ENCODE peak calls at places on chromosomes 2 and 18, in six cellular contexts. S is tibial nerve, X is WERI-Rb-1, R is body of pancreas, H is A673, M is cardiac muscle cell. B is an unnamed sample. For H3K9me3, the result is how much of the 10 kb centered on the place peaks cover.

GRCh38 chr18:64720781-64721464 is 572.0 kb upstream of the LINC00305 start:
- DNase-seq in S (no peak), X (no peak), R (peak), H (no peak), M (no peak), B (no peak)

GRCh38 chr2:66790651-66791181 is 355.8 kb downstream of the MEIS1 start:
- DNase-seq in S (no peak), X (no peak), R (no peak), H (no peak), M (peak), B (no peak)

GRCh38 chr18:11512096-11513030 is 97.0 kb upstream of the SLC35G4 start:
- DNase-seq in S (no peak), X (no peak), R (no peak), H (no peak), M (peak), B (no peak)

GRCh38 chr2:18651842-18652774 is 62.7 kb upstream of the NT5C1B start:
- DNase-seq in S (no peak), X (no peak), R (no peak), H (no peak), M (peak), B (no peak)

GRCh38 chr2:213420829-213421385 is 136.6 kb downstream of the SPAG16 start:
- DNase-seq in S (no peak), X (no peak), R (no peak), H (no peak), M (no peak), B (no peak)

GRCh38 chr2:207230261-207231105 is 64.7 kb upstream of the KLF7 start:
- DNase-seq in S (no peak), X (peak), R (no peak), H (peak), M (peak), B (no peak)

GRCh38 chr2:121804340-121804739 is 48.9 kb downstream of the TSN start:
- DNase-seq in S (no peak), X (no peak), R (no peak), H (peak), M (peak), B (no peak)

GRCh38 chr2:215425021-215425782 is 10.7 kb downstream of the FN1 start:
- DNase-seq in S (no peak), X (no peak), R (no peak), H (no peak), M (peak), B (no peak)

GRCh38 chr2:67625178-67625577 is 228.0 kb downstream of the ETAA1 start:
- DNase-seq in S (no peak), X (no peak), R (no peak), H (no peak), M (peak), B (no peak)

GRCh38 chr2:88818381-88818780 is 126.9 kb downstream of the RPIA start:
- DNase-seq in S (no peak), X (no peak), R (no peak), H (no peak), M (no peak), B (no peak)

GRCh38 chr2:25021963-25022362 is 19.9 kb upstream of the EFR3B start:
- DNase-seq in S (no peak), X (no peak), R (no peak), H (no peak), M (no peak), B (no peak)

GRCh38 chr2:152497481-152498052 is 162.6 kb downstream of the FMNL2 start:
- DNase-seq in S (no peak), X (no peak), R (peak), H (no peak), M (peak), B (no peak)

GRCh38 chr2:230418341-230419016 is 2.5 kb downstream of the SP100 start:
- DNase-seq in S (no peak), X (no peak), R (no peak), H (no peak), M (peak), B (no peak)

GRCh38 chr2:47008381-47009280 is 93.0 kb upstream of the MCFD2 start:
- DNase-seq in S (no peak), X (peak), R (peak), H (peak), M (peak), B (no peak)

GRCh38 chr2:84959494-84960156 is 11.3 kb upstream of the KCMF1 start:
- DNase-seq in S (no peak), X (no peak), R (peak), H (no peak), M (peak), B (no peak)

GRCh38 chr2:122414911-122415310 is 659.5 kb downstream of the TSN start:
- DNase-seq in S (no peak), X (no peak), R (no peak), H (peak), M (no peak), B (no peak)

GRCh38 chr2:202135111-202135874 is 62.2 kb downstream of the KIAA2012 start:
- DNase-seq in S (peak), X (no peak), R (peak), H (no peak), M (peak), B (no peak)

GRCh38 chr2:172674034-172674967 is 61.3 kb upstream of the RAPGEF4 start:
- DNase-seq in S (no peak), X (no peak), R (peak), H (peak), M (peak), B (no peak)

GRCh38 chr2:137168564-137168963 is 403.2 kb downstream of the THSD7B start:
- DNase-seq in S (no peak), X (no peak), R (no peak), H (no peak), M (no peak), B (no peak)

GRCh38 chr2:98730053-98730850 is 680 bp downstream of the MGAT4A start:
- DNase-seq in S (peak), X (peak), R (peak), H (peak), M (no peak), B (peak)

GRCh38 chr18:10080372-10080771 is 166.6 kb downstream of the VAPA start:
- DNase-seq in S (no peak), X (no peak), R (no peak), H (no peak), M (no peak), B (no peak)

DNA sequence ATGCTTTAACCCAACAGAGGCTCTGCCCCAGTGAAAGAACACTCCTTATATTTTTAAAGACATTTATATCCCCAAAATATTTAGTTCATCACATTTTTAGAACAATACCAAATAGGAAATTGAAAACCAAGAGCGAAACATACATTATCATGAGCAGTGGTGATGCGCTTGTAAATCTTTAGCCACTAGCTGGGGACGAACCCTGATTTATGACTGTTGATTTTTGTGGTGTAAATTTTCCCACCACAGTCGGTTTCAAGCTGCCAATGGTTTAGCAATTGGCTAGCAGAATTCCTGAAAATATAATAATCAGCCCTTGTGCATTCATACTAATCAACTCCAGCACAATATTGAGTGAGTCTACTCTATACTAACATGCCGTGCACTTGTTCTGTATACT is 27.3 kb upstream of the EPC2 start:
- DNase-seq in S (no peak), X (no peak), R (no peak), H (no peak), M (no peak), B (no peak)
- H3K9me3 ChIP-seq in S (under half), X (under half), R (under half), H (under half), M (under half), B (under half)

GRCh38 chr2:6846540-6846939 is 19.2 kb downstream of the CMPK2 start:
- DNase-seq in S (no peak), X (no peak), R (no peak), H (no peak), M (no peak), B (no peak)
- H3K9me3 ChIP-seq in S (half or more), X (under half), R (half or more), H (half or more), M (under half), B (under half)

DNA sequence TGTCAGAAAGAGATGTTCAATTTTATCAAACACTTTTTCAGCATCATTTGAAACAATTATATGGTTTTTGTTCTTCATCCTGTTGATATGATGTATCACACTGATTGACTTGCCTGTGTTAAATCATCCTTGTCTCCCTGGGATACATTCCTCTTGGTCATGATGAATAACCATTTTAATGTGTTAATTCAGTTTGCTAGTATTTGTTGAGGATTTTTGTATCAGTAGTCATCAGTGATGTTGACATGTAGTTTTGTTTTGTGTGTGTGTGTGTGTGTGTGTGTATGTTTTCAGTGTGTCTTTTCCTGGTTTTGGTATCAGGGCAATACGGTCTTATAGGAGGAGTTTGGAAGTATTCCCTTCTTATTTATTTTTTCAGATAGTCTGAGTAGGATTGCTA is 325.4 kb downstream of the ZNF804A start:
- DNase-seq in S (no peak), X (no peak), R (no peak), H (no peak), M (no peak), B (no peak)
- H3K9me3 ChIP-seq in S (under half), X (under half), R (under half), H (under half), M (under half), B (under half)

GRCh38 chr2:63050916-63051794 is 525 bp downstream of the OTX1 start:
- DNase-seq in S (no peak), X (peak), R (peak), H (no peak), M (no peak), B (no peak)
- H3K9me3 ChIP-seq in S (under half), X (under half), R (under half), H (under half), M (under half), B (under half)

GRCh38 chr18:56175309-56175708 is 463.1 kb downstream of the TXNL1 start:
- DNase-seq in S (no peak), X (no peak), R (no peak), H (no peak), M (peak), B (no peak)
- H3K9me3 ChIP-seq in S (under half), X (under half), R (under half), H (under half), M (under half), B (under half)

GRCh38 chr2:127376265-127376664 is 11.5 kb downstream of the MAP3K2 start:
- DNase-seq in S (no peak), X (no peak), R (no peak), H (no peak), M (no peak), B (no peak)
- H3K9me3 ChIP-seq in S (under half), X (under half), R (under half), H (under half), M (under half), B (under half)

DNA sequence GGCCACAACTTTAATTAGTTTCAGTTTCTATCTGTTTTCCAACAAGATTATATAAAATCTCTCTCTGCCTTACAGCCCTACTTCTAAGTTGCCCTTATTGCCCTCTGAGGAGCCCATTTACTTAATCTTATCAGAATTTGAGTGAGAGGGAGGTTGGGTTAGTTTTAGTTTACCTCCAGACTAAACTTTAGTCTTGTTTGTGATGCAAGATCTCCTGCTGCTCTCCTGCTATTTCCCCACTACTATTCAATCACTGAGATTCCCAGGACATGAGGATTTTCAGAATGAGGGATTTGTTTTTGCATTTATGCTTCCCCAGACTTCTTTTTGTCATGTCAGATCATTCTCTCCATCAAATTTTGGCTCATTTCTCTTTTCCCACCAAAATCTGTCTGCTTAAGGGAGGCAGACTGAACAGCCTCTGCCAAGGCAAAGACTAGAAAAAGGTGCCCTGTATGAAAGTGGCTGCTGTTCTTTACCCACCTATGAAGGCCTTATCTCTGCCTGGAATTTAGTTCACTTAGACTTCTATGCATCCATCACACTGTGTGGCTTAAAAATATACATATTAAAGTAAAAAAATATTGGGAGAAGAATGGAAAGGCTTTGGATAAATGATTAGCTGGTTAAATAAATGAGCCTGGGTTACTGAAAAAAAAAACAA is 401.4 kb downstream of the PID1 start:
- DNase-seq in S (no peak), X (no peak), R (no peak), H (no peak), M (no peak), B (no peak)
- H3K9me3 ChIP-seq in S (under half), X (under half), R (under half), H (under half), M (under half), B (under half)

DNA sequence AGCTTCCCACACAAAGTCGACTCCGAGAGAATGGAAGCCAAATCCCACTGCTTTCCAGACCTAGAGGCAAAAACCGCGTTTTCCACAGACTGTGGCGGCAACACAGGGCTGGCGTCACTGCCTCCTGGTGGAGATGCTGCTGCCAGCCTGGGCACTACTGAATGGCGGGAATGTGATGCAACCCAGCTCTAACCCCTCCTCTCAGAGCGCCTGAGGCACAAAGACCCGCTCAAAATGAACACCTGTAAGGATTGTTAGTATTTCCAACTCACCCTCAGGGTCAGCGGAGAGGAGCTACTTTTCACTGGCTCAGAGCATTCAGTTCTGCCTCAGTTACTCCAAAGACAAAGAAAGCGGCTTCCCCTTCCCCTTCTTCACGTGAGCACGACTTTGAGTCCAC is 548.0 kb upstream of the SALL3 start:
- DNase-seq in S (no peak), X (no peak), R (no peak), H (no peak), M (no peak), B (no peak)
- H3K9me3 ChIP-seq in S (under half), X (under half), R (under half), H (under half), M (under half), B (under half)